ENCODE peak calls at places on chromosomes 12 and 14, in nine cellular contexts. Q, U, R, L, G, E, I, O and J are unnamed samples.

GRCh38 chr12:57754411-57755193 is at the start of gene MARCHF9:
- DNase-seq in Q (peak; percentile 91), U (peak; percentile 60), R (peak; percentile 89), L (peak; percentile 67), G (peak; percentile 60), E (peak; percentile 93), I (peak; percentile 75), O (no peak), J (peak; percentile 84)

GRCh38 chr12:89493650-89494302 is 30.8 kb downstream of the GALNT4 start:
- DNase-seq in Q (no peak), U (no peak), R (no peak), L (no peak), G (no peak), E (no peak), I (no peak), O (no peak), J (peak; percentile 35)

GRCh38 chr14:24098927-24099813 is 5.1 kb downstream of the PCK2 start:
- DNase-seq in Q (peak; percentile 37), U (no peak), R (peak; percentile 48), L (no peak), G (no peak), E (no peak), I (no peak), O (no peak), J (no peak)

GRCh38 chr12:1851126-1851791 is 30.9 kb downstream of the LRTM2 start:
- DNase-seq in Q (no peak), U (no peak), R (no peak), L (no peak), G (no peak), E (no peak), I (no peak), O (no peak), J (no peak)

GRCh38 chr12:48985475-48985897 is 7.4 kb downstream of the WNT1 start:
- DNase-seq in Q (peak; percentile 47), U (no peak), R (peak; percentile 57), L (no peak), G (peak; percentile 63), E (peak; percentile 16), I (no peak), O (no peak), J (no peak)

GRCh38 chr12:47207005-47207717 is 127.4 kb upstream of the AMIGO2 start:
- DNase-seq in Q (no peak), U (no peak), R (peak; percentile 58), L (no peak), G (no peak), E (peak; percentile 47), I (peak; percentile 35), O (no peak), J (peak; percentile 76)

GRCh38 chr14:79781882-79782281 is 429.4 kb downstream of the DIO2 start:
- DNase-seq in Q (no peak), U (no peak), R (no peak), L (no peak), G (no peak), E (no peak), I (no peak), O (no peak), J (no peak)

GRCh38 chr12:58897969-58898368 is 22.3 kb downstream of the LRIG3 start:
- DNase-seq in Q (no peak), U (no peak), R (no peak), L (no peak), G (no peak), E (no peak), I (no peak), O (no peak), J (no peak)

GRCh38 chr12:68425998-68426397 is 93.8 kb upstream of the MDM1 start:
- DNase-seq in Q (no peak), U (no peak), R (no peak), L (no peak), G (no peak), E (no peak), I (no peak), O (no peak), J (no peak)

GRCh38 chr12:67082221-67082620 is 186.9 kb upstream of the CAND1 start:
- DNase-seq in Q (no peak), U (no peak), R (no peak), L (no peak), G (no peak), E (no peak), I (no peak), O (no peak), J (no peak)

GRCh38 chr12:119809023-119809422 is 68.1 kb downstream of the CIT start:
- DNase-seq in Q (no peak), U (no peak), R (no peak), L (no peak), G (no peak), E (no peak), I (no peak), O (no peak), J (no peak)